ENCODE peak calls at places on chromosomes 13 and 19, in six cellular contexts. F, L, O, H, A and W are unnamed samples.

GRCh38 chr19:39434123-39435076 is 1.3 kb downstream of the RPS16 start:
- DNase-seq in A (no peak), F (no peak), H (no peak), O (no peak), L (no peak), W (no peak)

GRCh38 chr13:111251646-111252448 is 68.6 kb upstream of the TEX29 start:
- DNase-seq in A (no peak), F (no peak), O (no peak), H (peak), L (no peak), W (no peak)

GRCh38 chr13:113967729-113968462 is 6.0 kb downstream of the C13orf46 start:
- DNase-seq in A (no peak), H (no peak), O (no peak), L (peak), F (peak), W (no peak)

GRCh38 chr13:73835138-73835721 is 299.0 kb downstream of the KLF12 start:
- DNase-seq in H (peak), F (no peak), A (peak), O (peak), L (no peak), W (peak)

GRCh38 chr19:48364564-48365363 is 597 bp downstream of the SYNGR4 start:
- DNase-seq in A (no peak), H (no peak), L (no peak), O (no peak), F (no peak), W (no peak)

GRCh38 chr13:60707878-60708277 is 310.9 kb downstream of the TDRD3 start:
- DNase-seq in H (no peak), O (no peak), L (no peak), F (no peak), A (no peak), W (no peak)

GRCh38 chr19:4454621-4454951 is 3.0 kb downstream of the UBXN6 start:
- DNase-seq in O (no peak), F (no peak), A (no peak), H (no peak), L (no peak), W (no peak)

GRCh38 chr13:71320452-71320851 is 546.6 kb downstream of the DACH1 start:
- DNase-seq in F (no peak), O (peak), L (no peak), H (peak), A (peak), W (no peak)

GRCh38 chr13:73937420-73937819 is 196.8 kb downstream of the KLF12 start:
- DNase-seq in F (no peak), H (no peak), L (no peak), A (no peak), O (no peak), W (no peak)

GRCh38 chr13:77196052-77196618 is 130.8 kb downstream of the MYCBP2 start:
- DNase-seq in L (no peak), H (peak), A (no peak), F (no peak), O (no peak), W (no peak)

GRCh38 chr19:3471954-3472655 is 8.2 kb downstream of the SMIM24 start:
- DNase-seq in O (peak), A (no peak), L (no peak), F (no peak), H (peak), W (no peak)

GRCh38 chr13:109862627-109863026 is 76.2 kb upstream of the IRS2 start:
- DNase-seq in A (peak), H (peak), L (no peak), F (no peak), O (no peak), W (no peak)

GRCh38 chr19:5914358-5914774 is 312 bp downstream of the CAPS start:
- DNase-seq in O (no peak), F (no peak), H (no peak), L (no peak), A (no peak), W (no peak)

GRCh38 chr19:30877591-30878230 is 471.5 kb downstream of the TSHZ3 start:
- DNase-seq in O (no peak), A (no peak), L (no peak), H (no peak), F (no peak), W (no peak)

GRCh38 chr19:7799640-7800355 is 30.2 kb upstream of the EVI5L start:
- DNase-seq in H (peak), O (peak), F (peak), L (no peak), A (peak), W (peak)

GRCh38 chr19:24140099-24140498 is 53.1 kb downstream of the ZNF254 start:
- DNase-seq in F (no peak), A (peak), L (no peak), O (no peak), H (peak), W (no peak)

GRCh38 chr13:81224502-81224833 is 883.5 kb upstream of the SPRY2 start:
- DNase-seq in O (no peak), H (no peak), A (no peak), L (no peak), F (no peak), W (no peak)

GRCh38 chr19:33234092-33234491 is 8.4 kb upstream of the SLC7A10 start:
- DNase-seq in F (no peak), O (no peak), A (no peak), L (peak), H (no peak), W (no peak)

GRCh38 chr13:68027311-68027710 is 797.2 kb upstream of the PCDH9 start:
- DNase-seq in H (no peak), L (no peak), F (no peak), A (no peak), O (no peak), W (no peak)

GRCh38 chr19:1873524-1874473 is 10.4 kb upstream of the KLF16 start:
- DNase-seq in O (no peak), A (no peak), L (peak), F (peak), H (no peak), W (no peak)

GRCh38 chr19:6769006-6769637 is 1.9 kb upstream of the SH2D3A start:
- DNase-seq in F (no peak), A (peak), H (peak), L (no peak), O (peak), W (no peak)

GRCh38 chr13:91468301-91468700 is 69.9 kb downstream of the GPC5 start:
- DNase-seq in A (peak), L (peak), H (no peak), F (no peak), O (peak), W (no peak)

GRCh38 chr13:35892837-35893814 is 238.1 kb downstream of the DCLK1 start:
- DNase-seq in L (no peak), O (no peak), A (no peak), H (no peak), F (no peak), W (no peak)

GRCh38 chr13:43441916-43442315 is 344.9 kb downstream of the ENOX1 start:
- DNase-seq in O (no peak), H (no peak), L (no peak), F (no peak), A (no peak), W (no peak)

DNA sequence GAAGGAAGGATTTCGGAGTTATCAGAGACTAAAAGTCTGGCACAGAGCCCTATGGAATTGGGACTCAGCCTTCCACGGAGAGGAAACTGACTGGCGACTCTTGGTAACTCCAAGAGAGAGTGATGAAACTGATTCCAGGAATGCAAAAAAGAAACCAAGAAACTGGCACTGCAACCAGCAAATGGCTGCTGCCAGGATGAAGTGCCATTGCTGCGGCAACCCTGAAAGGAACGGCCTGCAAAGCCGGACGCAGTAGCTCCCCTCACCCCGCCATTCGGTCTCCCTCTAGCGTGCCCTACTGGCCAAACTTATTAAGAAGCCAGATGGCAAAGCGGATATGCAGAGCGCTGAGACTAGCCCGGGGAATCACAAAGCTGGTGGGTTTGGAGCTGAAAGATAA is 236.0 kb downstream of the PCDH9 start:
- DNase-seq in H (peak), O (peak), F (peak), A (peak), L (peak), W (no peak)
- H3K4me3 ChIP-seq in H (peak), O (no peak), F (no peak), A (peak), L (no peak), W (no peak)

DNA sequence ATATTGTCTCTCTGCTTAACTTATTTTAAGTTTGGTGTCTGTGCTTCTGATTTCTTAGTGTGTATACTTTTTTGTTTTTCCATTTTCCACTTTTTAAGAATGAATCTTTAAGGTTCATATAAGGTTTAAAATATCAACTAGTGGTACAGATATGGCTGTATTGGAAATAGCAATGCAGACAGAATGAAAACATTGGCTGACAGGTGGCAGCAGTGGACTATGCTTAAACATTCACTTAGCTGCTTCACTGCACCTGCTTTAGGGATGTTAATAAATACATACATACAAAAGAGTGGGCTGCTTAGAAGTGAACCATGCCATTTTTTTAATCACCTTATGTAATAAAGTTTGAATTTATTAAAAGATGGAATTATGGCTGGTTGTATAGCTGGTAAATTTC is 27.3 kb downstream of the TM9SF2 start:
- DNase-seq in A (no peak), L (no peak), F (no peak), O (peak), H (no peak), W (no peak)
- TF ChIP-seq CTCF in A (no peak), L (peak), F (no peak), O (peak), H (no peak), W (peak)

GRCh38 chr13:52383362-52383761 is 22.6 kb downstream of the THSD1 start:
- DNase-seq in A (peak), H (peak), F (no peak), L (no peak), O (no peak), W (no peak)
- H3K4me3 ChIP-seq in A (no peak), H (no peak), F (no peak), L (no peak), O (no peak), W (no peak)

GRCh38 chr13:83824120-83824519 is 58.2 kb downstream of the SLITRK1 start:
- DNase-seq in H (no peak), F (no peak), A (no peak), L (no peak), O (no peak), W (no peak)

GRCh38 chr13:83829800-83830199 is 52.5 kb downstream of the SLITRK1 start:
- DNase-seq in L (no peak), A (no peak), H (no peak), F (no peak), O (no peak), W (no peak)

GRCh38 chr13:83825676-83826075 is 56.6 kb downstream of the SLITRK1 start:
- DNase-seq in F (no peak), A (no peak), H (no peak), L (no peak), O (no peak), W (no peak)

GRCh38 chr13:83824561-83824960 is 57.7 kb downstream of the SLITRK1 start:
- DNase-seq in F (no peak), H (no peak), A (no peak), L (no peak), O (no peak), W (no peak)

DNA sequence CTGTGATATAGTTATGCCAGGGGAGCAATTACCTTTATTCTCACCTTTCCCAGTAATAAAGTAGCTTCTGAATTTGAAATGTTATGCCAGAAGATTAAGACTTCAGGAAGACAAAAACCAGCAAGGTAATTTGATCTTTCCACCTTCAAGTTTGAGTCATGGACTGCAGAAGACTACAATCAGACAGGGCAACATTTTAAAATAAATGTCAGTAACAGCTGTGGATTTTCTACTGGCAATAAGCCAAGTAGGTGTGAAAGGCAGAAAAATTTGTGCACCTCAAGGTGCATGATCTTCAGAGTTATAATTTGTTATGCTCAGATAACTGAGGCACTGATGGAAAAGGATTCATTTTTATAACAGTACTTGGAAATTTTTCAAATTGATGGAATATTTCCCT is 54.9 kb downstream of the SLITRK1 start:
- DNase-seq in F (no peak), H (no peak), A (no peak), L (no peak), O (no peak), W (no peak)
- TF ChIP-seq CTCF in F (no peak), H (no peak), A (no peak), L (no peak), O (no peak), W (no peak)

GRCh38 chr19:55500368-55500952 is 12.2 kb downstream of the SSC5D start:
- DNase-seq in H (no peak), A (no peak), O (no peak), L (no peak), F (no peak), W (no peak)

GRCh38 chr19:55504981-55505380 is 16.7 kb downstream of the SSC5D start:
- DNase-seq in H (no peak), A (no peak), F (no peak), O (no peak), L (no peak), W (no peak)

GRCh38 chr19:55502197-55502952 is 14.1 kb downstream of the SSC5D start:
- DNase-seq in O (no peak), A (no peak), H (no peak), F (no peak), L (no peak), W (no peak)

GRCh38 chr19:55504252-55504603 is 16.0 kb downstream of the SSC5D start:
- DNase-seq in F (no peak), O (no peak), A (no peak), L (no peak), H (no peak), W (no peak)

DNA sequence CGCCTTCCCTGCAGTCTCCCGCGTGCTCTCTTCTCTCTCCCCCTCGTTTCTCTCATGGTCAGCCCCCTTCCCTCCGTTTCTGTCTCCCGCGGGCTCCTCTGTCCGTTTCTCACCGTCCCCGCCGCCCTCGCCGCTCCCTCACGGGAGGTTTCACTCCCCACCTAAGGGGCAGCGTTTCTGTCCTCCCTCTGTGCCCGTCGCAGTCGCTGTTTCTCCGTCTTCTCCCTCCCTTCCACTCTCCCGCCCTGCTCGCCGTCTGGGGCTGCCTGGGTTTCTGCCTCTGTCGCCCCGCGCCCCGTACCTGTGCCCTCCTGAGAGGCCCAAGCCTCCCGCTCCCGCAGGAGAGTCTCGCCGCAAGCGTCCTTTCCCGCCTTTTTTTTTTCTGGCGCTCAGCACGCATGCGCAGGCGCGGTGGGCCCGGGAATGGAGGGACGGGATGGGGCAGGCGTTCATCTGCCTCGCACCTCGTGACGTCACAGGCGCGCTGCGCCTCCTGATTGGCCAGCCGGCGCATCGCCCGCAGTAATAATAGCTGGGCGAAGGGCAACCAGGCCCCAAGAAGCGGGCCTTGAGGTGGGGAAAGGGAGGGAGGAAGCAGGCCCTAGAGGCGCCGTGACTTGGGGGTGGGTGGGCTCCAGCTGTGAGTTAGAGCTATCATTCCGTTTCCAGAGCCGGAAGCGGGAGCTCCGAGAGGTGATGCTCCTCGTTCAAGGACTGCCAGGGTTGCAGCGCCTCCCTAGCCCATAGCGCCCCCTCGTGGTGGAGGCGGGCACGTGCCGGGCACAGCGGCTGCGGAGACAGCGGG is 15.4 kb downstream of the SSC5D start:
- DNase-seq in O (peak), L (peak), H (peak), A (peak), F (peak), W (peak)
- H3K4me3 ChIP-seq in O (peak), L (peak), H (peak), A (peak), F (peak), W (peak)

DNA sequence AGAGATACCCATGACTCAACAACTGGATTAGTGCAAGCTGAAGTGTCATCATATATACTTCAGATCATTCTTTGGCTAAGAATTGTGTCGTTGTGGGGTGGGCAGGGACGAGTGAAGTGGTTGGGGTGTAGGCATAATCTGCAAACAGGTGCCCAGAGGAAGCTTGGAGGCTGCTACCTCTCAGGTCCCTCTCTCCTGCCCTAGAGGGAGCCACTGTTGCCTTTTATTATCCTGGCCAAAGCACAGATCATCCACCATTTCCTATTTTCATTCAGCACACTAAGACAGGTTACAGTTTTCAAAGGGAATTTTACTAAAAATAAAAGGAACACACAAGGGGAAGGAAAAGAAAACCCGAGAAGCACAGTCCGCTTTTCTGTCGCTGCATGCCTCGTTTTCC is 126.6 kb downstream of the HS6ST3 start:
- DNase-seq in L (no peak), H (no peak), O (no peak), A (no peak), F (no peak), W (no peak)
- TF ChIP-seq CTCF in L (no peak), H (no peak), O (no peak), A (no peak), F (no peak), W (no peak)

GRCh38 chr19:17125728-17126677 is 50.4 kb downstream of the MYO9B start:
- DNase-seq in L (no peak), F (peak), H (peak), O (peak), A (peak), W (peak)
- H3K4me3 ChIP-seq in L (no peak), F (no peak), H (no peak), O (peak), A (no peak), W (peak)

GRCh38 chr19:50460161-50460765 is 16.0 kb upstream of the EMC10 start:
- DNase-seq in O (peak), F (no peak), L (no peak), A (peak), H (peak), W (peak)
- TF ChIP-seq CTCF in O (peak), F (no peak), L (no peak), A (no peak), H (no peak), W (peak)

GRCh38 chr19:40791349-40791748 is 7.6 kb upstream of the EGLN2 start:
- DNase-seq in L (no peak), O (no peak), A (no peak), H (no peak), F (no peak), W (no peak)
- H3K4me3 ChIP-seq in L (no peak), O (no peak), A (no peak), H (no peak), F (no peak), W (no peak)